ENCODE peak calls at places on chromosome 10, in six cellular contexts. One of them, this sample, is unnamed.
A peak's percentile ranks its signal among the peaks of the same experiment; 100 is the strongest.

GRCh38 chr10:98589691-98590090 is 143.0 kb upstream of the HPS1 start:
- DNase-seq in activated CD8-positive, alpha-beta memory T cell treated with anti-CD3 and anti-CD28 coated beads for 48 hours: no peak
- DNase-seq in AG04450: no peak
- DNase-seq in HT1080: peak; percentile 13
- DNase-seq in hypothalamus: no peak
- DNase-seq in A549: no peak
- DNase-seq in this sample: no peak

GRCh38 chr10:13099144-13099665 is 758 bp upstream of the OPTN start:
- DNase-seq in AG04450: no peak
- DNase-seq in A549: peak; percentile 84
- DNase-seq in activated CD8-positive, alpha-beta memory T cell treated with anti-CD3 and anti-CD28 coated beads for 48 hours: no peak
- DNase-seq in hypothalamus: no peak
- DNase-seq in HT1080: peak; percentile 62
- DNase-seq in this sample: no peak

GRCh38 chr10:64261092-64261491 is 739.9 kb downstream of the REEP3 start:
- DNase-seq in A549: no peak
- DNase-seq in AG04450: no peak
- DNase-seq in HT1080: no peak
- DNase-seq in activated CD8-positive, alpha-beta memory T cell treated with anti-CD3 and anti-CD28 coated beads for 48 hours: no peak
- DNase-seq in hypothalamus: no peak
- DNase-seq in this sample: no peak

GRCh38 chr10:28991738-28992270 is 297.1 kb upstream of the LYZL1 start:
- DNase-seq in HT1080: peak; percentile 29
- DNase-seq in activated CD8-positive, alpha-beta memory T cell treated with anti-CD3 and anti-CD28 coated beads for 48 hours: no peak
- DNase-seq in A549: peak; percentile 82
- DNase-seq in hypothalamus: no peak
- DNase-seq in AG04450: no peak
- DNase-seq in this sample: no peak

GRCh38 chr10:43407148-43407575 is 1.8 kb downstream of the HNRNPF start:
- DNase-seq in hypothalamus: peak; percentile 24
- DNase-seq in AG04450: no peak
- DNase-seq in activated CD8-positive, alpha-beta memory T cell treated with anti-CD3 and anti-CD28 coated beads for 48 hours: no peak
- DNase-seq in HT1080: no peak
- DNase-seq in A549: peak; percentile 31
- DNase-seq in this sample: no peak

GRCh38 chr10:29784175-29784773 is 149.5 kb upstream of the SVIL start:
- DNase-seq in activated CD8-positive, alpha-beta memory T cell treated with anti-CD3 and anti-CD28 coated beads for 48 hours: no peak
- DNase-seq in hypothalamus: no peak
- DNase-seq in A549: peak; percentile 96
- DNase-seq in AG04450: peak; percentile 99
- DNase-seq in HT1080: peak; percentile 99
- DNase-seq in this sample: peak; percentile 96

GRCh38 chr10:87744606-87745005 is 73.4 kb downstream of the ATAD1 start:
- DNase-seq in HT1080: no peak
- DNase-seq in hypothalamus: no peak
- DNase-seq in AG04450: no peak
- DNase-seq in A549: no peak
- DNase-seq in activated CD8-positive, alpha-beta memory T cell treated with anti-CD3 and anti-CD28 coated beads for 48 hours: no peak
- DNase-seq in this sample: no peak

GRCh38 chr10:132299381-132300336 is 8.1 kb downstream of the STK32C start:
- DNase-seq in HT1080: no peak
- DNase-seq in A549: no peak
- DNase-seq in activated CD8-positive, alpha-beta memory T cell treated with anti-CD3 and anti-CD28 coated beads for 48 hours: no peak
- DNase-seq in AG04450: no peak
- DNase-seq in hypothalamus: no peak
- DNase-seq in this sample: no peak

GRCh38 chr10:102017295-102017694 is 38.7 kb downstream of the ARMH3 start:
- DNase-seq in HT1080: no peak
- DNase-seq in A549: no peak
- DNase-seq in AG04450: no peak
- DNase-seq in activated CD8-positive, alpha-beta memory T cell treated with anti-CD3 and anti-CD28 coated beads for 48 hours: no peak
- DNase-seq in hypothalamus: no peak
- DNase-seq in this sample: no peak

This sample was measured in amniotic stem cell.